ENCODE peak calls at places on chromosomes 4 and X, in four cellular contexts. One of them, this sample, is unnamed.

GRCh38 chr4:129278868-129279267 is 182.9 kb downstream of the C4orf33 start:
- DNase-seq in left ventricle myocardium inferior: no peak
- DNase-seq in HL-60: no peak
- DNase-seq in NCI-H748 treated with DMSO at 0.1 percent for 48 hours: no peak
- DNase-seq in this sample: no peak

GRCh38 chr4:87011340-87012034 is 76.7 kb downstream of the AFF1 start:
- DNase-seq in left ventricle myocardium inferior: no peak
- DNase-seq in HL-60: no peak
- DNase-seq in NCI-H748 treated with DMSO at 0.1 percent for 48 hours: no peak
- DNase-seq in this sample: no peak

GRCh38 chrX:64204701-64205440 is 637 bp downstream of the AMER1 start:
- DNase-seq in left ventricle myocardium inferior: peak; percentile 19
- DNase-seq in HL-60: peak; percentile 12
- DNase-seq in NCI-H748 treated with DMSO at 0.1 percent for 48 hours: no peak
- DNase-seq in this sample: no peak

GRCh38 chr4:111923786-111924185 is 221.5 kb upstream of the FAM241A start:
- DNase-seq in left ventricle myocardium inferior: no peak
- DNase-seq in HL-60: no peak
- DNase-seq in NCI-H748 treated with DMSO at 0.1 percent for 48 hours: no peak
- DNase-seq in this sample: no peak

GRCh38 chr4:2971275-2971674 is 7.9 kb downstream of the GRK4 start:
- DNase-seq in left ventricle myocardium inferior: no peak
- DNase-seq in HL-60: no peak
- DNase-seq in NCI-H748 treated with DMSO at 0.1 percent for 48 hours: no peak
- DNase-seq in this sample: no peak

GRCh38 chrX:137405449-137406140 is 160.3 kb upstream of the ZIC3 start:
- DNase-seq in left ventricle myocardium inferior: no peak
- DNase-seq in HL-60: no peak
- DNase-seq in NCI-H748 treated with DMSO at 0.1 percent for 48 hours: no peak
- DNase-seq in this sample: no peak

GRCh38 chr4:13627606-13628301 is at the start of gene BOD1L1:
- DNase-seq in left ventricle myocardium inferior: peak; percentile 91
- DNase-seq in HL-60: peak; percentile 80
- DNase-seq in NCI-H748 treated with DMSO at 0.1 percent for 48 hours: peak; percentile 54
- DNase-seq in this sample: peak; percentile 46

GRCh38 chr4:30718021-30718888 is 1.9 kb upstream of the PCDH7 start:
- DNase-seq in left ventricle myocardium inferior: peak; percentile 48
- DNase-seq in HL-60: no peak
- DNase-seq in NCI-H748 treated with DMSO at 0.1 percent for 48 hours: peak; percentile 29
- DNase-seq in this sample: no peak

GRCh38 chr4:129822708-129823504 is 727.0 kb downstream of the C4orf33 start:
- DNase-seq in left ventricle myocardium inferior: peak; percentile 9
- DNase-seq in HL-60: no peak
- DNase-seq in NCI-H748 treated with DMSO at 0.1 percent for 48 hours: no peak
- DNase-seq in this sample: no peak

GRCh38 chr4:158760866-158761265 is 8.0 kb upstream of the FNIP2 start:
- DNase-seq in left ventricle myocardium inferior: no peak
- DNase-seq in HL-60: no peak
- DNase-seq in NCI-H748 treated with DMSO at 0.1 percent for 48 hours: no peak
- DNase-seq in this sample: no peak

GRCh38 chr4:59540311-59540710 is 1659.8 kb upstream of the ADGRL3 start:
- DNase-seq in left ventricle myocardium inferior: no peak
- DNase-seq in HL-60: no peak
- DNase-seq in NCI-H748 treated with DMSO at 0.1 percent for 48 hours: no peak
- DNase-seq in this sample: no peak

GRCh38 chr4:98293089-98293887 is 32.1 kb downstream of the RAP1GDS1 start:
- DNase-seq in left ventricle myocardium inferior: no peak
- DNase-seq in HL-60: no peak
- DNase-seq in NCI-H748 treated with DMSO at 0.1 percent for 48 hours: no peak
- DNase-seq in this sample: no peak

GRCh38 chr4:128663325-128663724 is 146.2 kb upstream of the JADE1 start:
- DNase-seq in left ventricle myocardium inferior: no peak
- DNase-seq in HL-60: no peak
- DNase-seq in NCI-H748 treated with DMSO at 0.1 percent for 48 hours: no peak
- DNase-seq in this sample: no peak

GRCh38 chr4:138981930-138982390 is 33.6 kb upstream of the NOCT start:
- DNase-seq in left ventricle myocardium inferior: no peak
- DNase-seq in HL-60: no peak
- DNase-seq in NCI-H748 treated with DMSO at 0.1 percent for 48 hours: peak; percentile 0
- DNase-seq in this sample: no peak

GRCh38 chr4:55038176-55038890 is 87.1 kb downstream of the KDR start:
- DNase-seq in left ventricle myocardium inferior: no peak
- DNase-seq in HL-60: no peak
- DNase-seq in NCI-H748 treated with DMSO at 0.1 percent for 48 hours: no peak
- DNase-seq in this sample: no peak

GRCh38 chrX:19075754-19076153 is 46.5 kb downstream of the ADGRG2 start:
- DNase-seq in left ventricle myocardium inferior: no peak
- DNase-seq in HL-60: no peak
- DNase-seq in NCI-H748 treated with DMSO at 0.1 percent for 48 hours: no peak
- DNase-seq in this sample: no peak

GRCh38 chr4:8912089-8912455 is 40.4 kb upstream of the HMX1 start:
- DNase-seq in left ventricle myocardium inferior: no peak
- DNase-seq in HL-60: no peak
- DNase-seq in NCI-H748 treated with DMSO at 0.1 percent for 48 hours: no peak
- DNase-seq in this sample: no peak

GRCh38 chr4:152735302-152735917 is 44.1 kb downstream of the TIGD4 start:
- DNase-seq in left ventricle myocardium inferior: no peak
- DNase-seq in HL-60: no peak
- DNase-seq in NCI-H748 treated with DMSO at 0.1 percent for 48 hours: peak; percentile 1
- DNase-seq in this sample: no peak

GRCh38 chr4:7280906-7281305 is 88.6 kb downstream of the SORCS2 start:
- DNase-seq in left ventricle myocardium inferior: no peak
- DNase-seq in HL-60: no peak
- DNase-seq in NCI-H748 treated with DMSO at 0.1 percent for 48 hours: no peak
- DNase-seq in this sample: no peak

GRCh38 chrX:56994375-56995270 is 718 bp downstream of the SPIN3 start:
- DNase-seq in left ventricle myocardium inferior: peak; percentile 11
- DNase-seq in HL-60: no peak
- DNase-seq in NCI-H748 treated with DMSO at 0.1 percent for 48 hours: no peak
- DNase-seq in this sample: no peak

GRCh38 chr4:89111833-89112563 is 665 bp downstream of the TIGD2 start:
- DNase-seq in left ventricle myocardium inferior: no peak
- DNase-seq in HL-60: peak; percentile 35
- DNase-seq in NCI-H748 treated with DMSO at 0.1 percent for 48 hours: no peak
- DNase-seq in this sample: no peak

GRCh38 chr4:4406455-4407298 is 19.8 kb downstream of the NSG1 start:
- DNase-seq in left ventricle myocardium inferior: no peak
- DNase-seq in HL-60: no peak
- DNase-seq in NCI-H748 treated with DMSO at 0.1 percent for 48 hours: no peak
- DNase-seq in this sample: no peak

GRCh38 chr4:26081795-26082498 is 167.9 kb downstream of the SMIM20 start:
- DNase-seq in left ventricle myocardium inferior: no peak
- DNase-seq in HL-60: peak; percentile 38
- DNase-seq in NCI-H748 treated with DMSO at 0.1 percent for 48 hours: peak; percentile 60
- DNase-seq in this sample: no peak

GRCh38 chr4:130576218-130576617 is 1480.3 kb downstream of the C4orf33 start:
- DNase-seq in left ventricle myocardium inferior: no peak
- DNase-seq in HL-60: no peak
- DNase-seq in NCI-H748 treated with DMSO at 0.1 percent for 48 hours: no peak
- DNase-seq in this sample: no peak

GRCh38 chrX:68571292-68572256 is 72.7 kb downstream of the YIPF6 start:
- DNase-seq in left ventricle myocardium inferior: no peak
- DNase-seq in HL-60: peak; percentile 53
- DNase-seq in NCI-H748 treated with DMSO at 0.1 percent for 48 hours: no peak
- DNase-seq in this sample: no peak

GRCh38 chrX:70960728-70961127 is 29.8 kb upstream of the SLC7A3 start:
- DNase-seq in left ventricle myocardium inferior: no peak
- DNase-seq in HL-60: no peak
- DNase-seq in NCI-H748 treated with DMSO at 0.1 percent for 48 hours: no peak
- DNase-seq in this sample: no peak

GRCh38 chrX:15525664-15526416 is 25.2 kb downstream of the BMX start:
- DNase-seq in left ventricle myocardium inferior: no peak
- DNase-seq in HL-60: no peak
- DNase-seq in NCI-H748 treated with DMSO at 0.1 percent for 48 hours: peak; percentile 62
- DNase-seq in this sample: no peak

GRCh38 chrX:39705299-39705698 is 392.5 kb downstream of the BCOR start:
- DNase-seq in left ventricle myocardium inferior: peak; percentile 60
- DNase-seq in HL-60: peak; percentile 35
- DNase-seq in NCI-H748 treated with DMSO at 0.1 percent for 48 hours: peak; percentile 17
- DNase-seq in this sample: no peak

GRCh38 chr4:150368667-150369066 is 213.3 kb upstream of the MAB21L2 start:
- DNase-seq in left ventricle myocardium inferior: no peak
- DNase-seq in HL-60: no peak
- DNase-seq in NCI-H748 treated with DMSO at 0.1 percent for 48 hours: peak; percentile 57
- DNase-seq in this sample: no peak

GRCh38 chrX:37860731-37861130 is 13.4 kb upstream of the DYNLT3 start:
- DNase-seq in left ventricle myocardium inferior: no peak
- DNase-seq in HL-60: no peak
- DNase-seq in NCI-H748 treated with DMSO at 0.1 percent for 48 hours: no peak
- DNase-seq in this sample: no peak

GRCh38 chrX:49269768-49270248 is at the start of gene PPP1R3F:
- DNase-seq in left ventricle myocardium inferior: no peak
- DNase-seq in HL-60: no peak
- DNase-seq in NCI-H748 treated with DMSO at 0.1 percent for 48 hours: no peak
- DNase-seq in this sample: no peak